ENCODE peak calls at places on chromosomes 3 and 15, in seven cellular contexts. T is stomach, Z is renal cortical epithelial cell, I is fibroblast of villous mesenchyme, Y is head of caudate nucleus, M is activated gamma-delta T cell treated with Interleukin-2 at 50 U/mL for 16 hours, R is heart right ventricle. C is an unnamed sample.

GRCh38 chr15:51803961-51804360 is 25.5 kb upstream of the TMOD3 start:
- DNase-seq in T (no peak), Z (no peak), I (peak), Y (no peak), M (no peak), R (no peak), C (no peak)

GRCh38 chr3:9076985-9077384 is 113.7 kb upstream of the RAD18 start:
- DNase-seq in T (no peak), Z (no peak), I (no peak), Y (no peak), M (no peak), R (no peak), C (no peak)

GRCh38 chr3:161420746-161421145 is 49.4 kb upstream of the SPTSSB start:
- DNase-seq in T (peak), Z (peak), I (peak), Y (no peak), M (no peak), R (no peak), C (peak)

GRCh38 chr3:73624363-73625123 is at the start of gene PDZRN3:
- DNase-seq in T (peak), Z (no peak), I (peak), Y (peak), M (no peak), R (peak), C (peak)

GRCh38 chr3:12815719-12816118 is 19.2 kb downstream of the CAND2 start:
- DNase-seq in T (no peak), Z (no peak), I (no peak), Y (no peak), M (no peak), R (no peak), C (no peak)

GRCh38 chr3:141928626-141929270 is 52.3 kb downstream of the ATP1B3 start:
- DNase-seq in T (no peak), Z (no peak), I (no peak), Y (no peak), M (no peak), R (no peak), C (no peak)

GRCh38 chr3:38374221-38374620 is 27.6 kb downstream of the XYLB start:
- DNase-seq in T (no peak), Z (no peak), I (no peak), Y (no peak), M (no peak), R (no peak), C (no peak)

GRCh38 chr3:197883541-197883940 is 66.4 kb upstream of the RPL35A start:
- DNase-seq in T (no peak), Z (no peak), I (no peak), Y (peak), M (no peak), R (no peak), C (no peak)

GRCh38 chr3:170055209-170055608 is 17.4 kb downstream of the GPR160 start:
- DNase-seq in T (no peak), Z (peak), I (no peak), Y (no peak), M (no peak), R (no peak), C (no peak)

GRCh38 chr15:56629133-56629532 is 104.2 kb downstream of the ZNF280D start:
- DNase-seq in T (no peak), Z (no peak), I (peak), Y (no peak), M (no peak), R (no peak), C (no peak)

GRCh38 chr15:58951388-58952060 is 18.0 kb upstream of the SLTM start:
- DNase-seq in T (no peak), Z (peak), I (peak), Y (no peak), M (no peak), R (no peak), C (no peak)

GRCh38 chr3:39432342-39432741 is 25.8 kb downstream of the RPSA start:
- DNase-seq in T (no peak), Z (no peak), I (no peak), Y (no peak), M (no peak), R (no peak), C (no peak)

GRCh38 chr3:10310578-10310977 is 10.3 kb downstream of the SEC13 start:
- DNase-seq in T (no peak), Z (no peak), I (peak), Y (no peak), M (no peak), R (no peak), C (no peak)

GRCh38 chr3:138686771-138687221 is 78.2 kb downstream of the FAIM start:
- DNase-seq in T (no peak), Z (peak), I (peak), Y (no peak), M (no peak), R (no peak), C (no peak)

GRCh38 chr3:32423956-32424558 is 32.4 kb downstream of the CMTM7 start:
- DNase-seq in T (no peak), Z (no peak), I (no peak), Y (no peak), M (no peak), R (no peak), C (no peak)

GRCh38 chr3:13092621-13093339 is 19.6 kb upstream of the IQSEC1 start:
- DNase-seq in T (peak), Z (no peak), I (no peak), Y (no peak), M (no peak), R (peak), C (no peak)

GRCh38 chr3:183478501-183478900 is 50.1 kb upstream of the MCF2L2 start:
- DNase-seq in T (peak), Z (no peak), I (no peak), Y (no peak), M (no peak), R (no peak), C (no peak)

GRCh38 chr3:107421170-107421792 is 44.0 kb downstream of the CCDC54 start:
- DNase-seq in T (no peak), Z (peak), I (peak), Y (no peak), M (peak), R (no peak), C (peak)